ENCODE peak calls at places on chromosomes 2 and 18, in four cellular contexts. One of them, this sample, is unnamed.

GRCh38 chr2:223668302-223668998 is 66.3 kb upstream of the SCG2 start:
- DNase-seq in fibroblast of lung: peak
- DNase-seq in K562: no peak
- DNase-seq in GM12878: no peak
- DNase-seq in this sample: peak

GRCh38 chr18:42578781-42579180 is 536.7 kb downstream of the RIT2 start:
- DNase-seq in fibroblast of lung: peak
- DNase-seq in K562: no peak
- DNase-seq in GM12878: no peak
- DNase-seq in this sample: peak

GRCh38 chr2:30408961-30409387 is 38.1 kb upstream of the LCLAT1 start:
- DNase-seq in fibroblast of lung: peak
- DNase-seq in K562: no peak
- DNase-seq in GM12878: no peak
- DNase-seq in this sample: peak

GRCh38 chr2:28168376-28168775 is 224.3 kb upstream of the FOSL2 start:
- DNase-seq in fibroblast of lung: peak
- DNase-seq in K562: no peak
- DNase-seq in GM12878: no peak
- DNase-seq in this sample: peak

GRCh38 chr2:18566145-18566544 is 5.7 kb upstream of the RDH14 start:
- DNase-seq in fibroblast of lung: no peak
- DNase-seq in K562: no peak
- DNase-seq in GM12878: no peak
- DNase-seq in this sample: no peak

GRCh38 chr18:49814147-49814499 is 790 bp upstream of the ACAA2 start:
- DNase-seq in fibroblast of lung: peak
- DNase-seq in K562: peak
- DNase-seq in GM12878: no peak
- DNase-seq in this sample: peak

GRCh38 chr2:145141981-145142380 is 622.1 kb upstream of the ZEB2 start:
- DNase-seq in fibroblast of lung: no peak
- DNase-seq in K562: no peak
- DNase-seq in GM12878: no peak
- DNase-seq in this sample: no peak

GRCh38 chr2:159202568-159203071 is 83.9 kb downstream of the WDSUB1 start:
- DNase-seq in fibroblast of lung: peak
- DNase-seq in K562: no peak
- DNase-seq in GM12878: no peak
- DNase-seq in this sample: peak

GRCh38 chr18:26746284-26747130 is 119.0 kb downstream of the AQP4 start:
- DNase-seq in fibroblast of lung: peak
- DNase-seq in K562: no peak
- DNase-seq in GM12878: no peak
- DNase-seq in this sample: no peak

GRCh38 chr18:63795611-63796010 is 20.4 kb downstream of the SERPINB7 start:
- DNase-seq in fibroblast of lung: no peak
- DNase-seq in K562: no peak
- DNase-seq in GM12878: no peak
- DNase-seq in this sample: no peak

GRCh38 chr2:201929627-201930026 is 104.0 kb upstream of the FZD7 start:
- DNase-seq in fibroblast of lung: no peak
- DNase-seq in K562: no peak
- DNase-seq in GM12878: no peak
- DNase-seq in this sample: no peak

GRCh38 chr2:20596973-20597867 is 53.7 kb downstream of the HS1BP3 start:
- DNase-seq in fibroblast of lung: no peak
- DNase-seq in K562: peak
- DNase-seq in GM12878: no peak
- DNase-seq in this sample: no peak

GRCh38 chr2:153420394-153420793 is 58.2 kb downstream of the RPRM start:
- DNase-seq in fibroblast of lung: no peak
- DNase-seq in K562: no peak
- DNase-seq in GM12878: no peak
- DNase-seq in this sample: no peak

GRCh38 chr2:185130685-185131084 is 532.4 kb downstream of the ZNF804A start:
- DNase-seq in fibroblast of lung: no peak
- DNase-seq in K562: no peak
- DNase-seq in GM12878: no peak
- DNase-seq in this sample: no peak

GRCh38 chr2:67451086-67451832 is 54.1 kb downstream of the ETAA1 start:
- DNase-seq in fibroblast of lung: peak
- DNase-seq in K562: no peak
- DNase-seq in GM12878: no peak
- DNase-seq in this sample: peak

GRCh38 chr2:74147729-74148456 is at the start of gene BOLA3:
- DNase-seq in fibroblast of lung: peak
- DNase-seq in K562: peak
- DNase-seq in GM12878: peak
- DNase-seq in this sample: peak

GRCh38 chr18:71665131-71665530 is 879.0 kb downstream of the CBLN2 start:
- DNase-seq in fibroblast of lung: peak
- DNase-seq in K562: no peak
- DNase-seq in GM12878: no peak
- DNase-seq in this sample: peak

GRCh38 chr2:215828528-215829184 is 184.7 kb downstream of the MREG start:
- DNase-seq in fibroblast of lung: peak
- DNase-seq in K562: peak
- DNase-seq in GM12878: no peak
- DNase-seq in this sample: peak

GRCh38 chr2:125405816-125406215 is 1250.1 kb upstream of the GYPC start:
- DNase-seq in fibroblast of lung: peak
- DNase-seq in K562: no peak
- DNase-seq in GM12878: no peak
- DNase-seq in this sample: peak

GRCh38 chr2:41145066-41145465 is 693.2 kb upstream of the SLC8A1 start:
- DNase-seq in fibroblast of lung: no peak
- DNase-seq in K562: no peak
- DNase-seq in GM12878: no peak
- DNase-seq in this sample: no peak

GRCh38 chr2:153986488-153987229 is 114.9 kb downstream of the GALNT13 start:
- DNase-seq in fibroblast of lung: peak
- DNase-seq in K562: no peak
- DNase-seq in GM12878: no peak
- DNase-seq in this sample: peak

GRCh38 chr2:79191816-79192215 is 32.3 kb upstream of the REG3A start:
- DNase-seq in fibroblast of lung: no peak
- DNase-seq in K562: no peak
- DNase-seq in GM12878: no peak
- DNase-seq in this sample: no peak
- H2AFZ ChIP-seq in fibroblast of lung: no peak
- H2AFZ ChIP-seq in K562: no peak
- H2AFZ ChIP-seq in GM12878: no peak
- H2AFZ ChIP-seq in this sample: no peak

GRCh38 chr2:86417961-86418360 is 23.2 kb upstream of the KDM3A start:
- DNase-seq in fibroblast of lung: peak
- DNase-seq in K562: no peak
- DNase-seq in GM12878: no peak
- DNase-seq in this sample: peak

GRCh38 chr2:86414996-86415395 is 26.2 kb upstream of the KDM3A start:
- DNase-seq in fibroblast of lung: no peak
- DNase-seq in K562: no peak
- DNase-seq in GM12878: no peak
- DNase-seq in this sample: no peak

GRCh38 chr2:86416126-86416525 is 25.0 kb upstream of the KDM3A start:
- DNase-seq in fibroblast of lung: no peak
- DNase-seq in K562: no peak
- DNase-seq in GM12878: no peak
- DNase-seq in this sample: no peak

GRCh38 chr2:86426271-86426670 is 14.9 kb upstream of the KDM3A start:
- DNase-seq in fibroblast of lung: no peak
- DNase-seq in K562: no peak
- DNase-seq in GM12878: no peak
- DNase-seq in this sample: no peak

DNA sequence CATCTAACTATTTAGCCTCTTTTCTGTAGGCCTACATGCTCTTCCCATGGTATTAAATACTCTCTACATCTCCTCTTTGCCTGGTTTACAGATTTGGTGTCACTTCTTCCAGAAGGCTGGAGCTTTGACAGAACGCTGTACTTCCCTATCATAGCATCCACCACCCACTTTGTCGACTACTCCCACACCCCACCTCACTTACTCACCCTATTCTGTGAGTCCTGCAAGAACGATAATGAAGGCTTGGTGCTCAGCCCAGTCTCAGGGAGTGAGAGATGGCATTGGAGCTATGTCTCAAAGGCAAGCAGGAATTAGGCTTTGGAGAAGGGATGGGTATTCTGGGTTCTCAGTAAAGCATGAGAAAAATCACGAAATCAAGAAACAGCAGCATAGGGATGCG is 20.3 kb upstream of the KDM3A start:
- DNase-seq in fibroblast of lung: no peak
- DNase-seq in K562: peak
- DNase-seq in GM12878: no peak
- DNase-seq in this sample: no peak
- TF ChIP-seq EZH2 in fibroblast of lung: no peak
- TF ChIP-seq EZH2 in K562: no peak
- TF ChIP-seq EZH2 in GM12878: no peak
- TF ChIP-seq EZH2 in this sample: no peak

DNA sequence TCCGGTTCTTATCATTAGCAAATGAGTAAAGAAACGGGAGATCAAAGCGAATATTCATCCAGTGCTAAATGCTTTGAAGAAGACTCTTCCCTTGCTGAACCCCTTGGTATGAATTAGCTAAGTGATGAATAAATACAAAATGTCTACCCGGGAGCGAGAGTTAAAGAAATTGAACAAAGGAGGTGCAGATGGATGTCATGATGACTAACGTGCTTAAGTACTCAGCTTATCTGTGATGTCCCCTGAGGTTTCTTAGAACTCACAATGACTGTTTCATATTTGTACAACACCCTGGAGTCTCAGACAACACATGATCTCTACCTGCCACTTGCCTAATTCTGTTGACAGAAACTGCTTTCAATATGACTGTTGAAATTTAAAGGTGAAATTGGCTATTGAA is 148.5 kb downstream of the TMEM200C start:
- DNase-seq in fibroblast of lung: no peak
- DNase-seq in K562: peak
- DNase-seq in GM12878: no peak
- DNase-seq in this sample: no peak
- H2AFZ ChIP-seq in fibroblast of lung: no peak
- H2AFZ ChIP-seq in K562: no peak
- H2AFZ ChIP-seq in GM12878: no peak
- H2AFZ ChIP-seq in this sample: no peak

DNA sequence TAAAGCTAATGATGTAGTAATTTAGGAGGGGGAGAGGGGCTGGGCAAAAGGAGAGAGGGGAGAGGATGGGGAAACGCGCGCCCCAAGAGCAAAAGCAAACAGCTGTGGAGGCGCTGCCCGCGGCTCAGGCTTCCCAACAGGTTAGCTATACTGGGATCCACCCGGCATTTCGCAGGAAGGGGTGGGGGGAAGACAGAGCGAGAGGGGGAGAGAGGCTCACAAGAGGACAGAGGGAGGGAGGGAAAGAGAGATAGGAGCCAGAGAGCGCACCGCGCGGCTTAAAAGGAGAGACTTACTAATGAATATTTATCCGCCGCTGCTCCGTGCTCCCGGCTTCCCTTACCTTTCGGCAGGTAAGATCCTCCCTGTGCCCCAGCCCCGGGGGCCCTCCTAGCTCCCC is 7.5 kb upstream of the SIX3 start:
- DNase-seq in fibroblast of lung: no peak
- DNase-seq in K562: no peak
- DNase-seq in GM12878: no peak
- DNase-seq in this sample: no peak
- TF ChIP-seq EZH2 in fibroblast of lung: peak
- TF ChIP-seq EZH2 in K562: no peak
- TF ChIP-seq EZH2 in GM12878: no peak
- TF ChIP-seq EZH2 in this sample: peak

DNA sequence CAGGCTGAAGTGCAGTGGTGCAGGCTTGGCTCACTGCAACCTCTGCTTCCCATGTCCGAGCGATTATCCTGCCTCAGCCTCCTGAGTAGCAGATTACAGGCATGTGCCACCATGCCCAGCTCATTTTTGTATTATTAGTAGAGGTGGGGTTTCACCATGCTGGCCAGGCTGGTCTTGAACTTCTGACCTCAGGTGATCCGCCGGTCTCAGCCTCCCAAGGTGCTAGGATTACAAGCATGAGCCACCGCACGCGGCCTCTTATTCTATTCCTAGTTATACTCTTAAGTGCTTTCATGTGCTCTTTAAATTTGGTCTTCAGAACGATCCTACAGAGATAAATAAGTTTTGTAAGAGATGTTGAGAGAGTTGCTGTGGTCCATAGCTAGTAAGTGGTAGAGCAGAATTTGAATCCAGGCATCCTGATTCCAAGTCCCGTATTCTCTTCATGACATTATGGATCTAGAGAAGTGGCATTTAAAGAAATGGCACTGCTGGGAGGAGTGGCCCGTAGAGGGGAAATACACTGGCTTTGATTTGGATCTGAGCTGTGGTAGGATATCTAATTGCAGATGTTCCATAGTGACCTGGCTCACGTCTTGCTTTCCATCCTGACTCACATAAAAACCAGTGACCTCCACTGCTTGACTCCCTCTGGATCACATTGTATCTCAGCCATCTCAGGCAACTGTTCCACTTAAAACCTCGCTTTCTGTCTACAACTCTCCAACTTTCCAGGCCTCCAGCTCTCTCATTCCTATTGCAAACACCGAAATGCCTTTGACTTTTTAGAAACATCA is 22.7 kb upstream of the ME2 start:
- DNase-seq in fibroblast of lung: peak
- DNase-seq in K562: no peak
- DNase-seq in GM12878: no peak
- DNase-seq in this sample: no peak
- H2AFZ ChIP-seq in fibroblast of lung: no peak
- H2AFZ ChIP-seq in K562: no peak
- H2AFZ ChIP-seq in GM12878: no peak
- H2AFZ ChIP-seq in this sample: no peak

GRCh38 chr2:98730053-98730850 is 680 bp downstream of the MGAT4A start:
- DNase-seq in fibroblast of lung: no peak
- DNase-seq in K562: peak
- DNase-seq in GM12878: no peak
- DNase-seq in this sample: no peak
- TF ChIP-seq EZH2 in fibroblast of lung: peak
- TF ChIP-seq EZH2 in K562: peak
- TF ChIP-seq EZH2 in GM12878: no peak
- TF ChIP-seq EZH2 in this sample: no peak

GRCh38 chr2:83368916-83369315 is 1090.2 kb downstream of the SUCLG1 start:
- DNase-seq in fibroblast of lung: peak
- DNase-seq in K562: no peak
- DNase-seq in GM12878: no peak
- DNase-seq in this sample: peak
- H2AFZ ChIP-seq in fibroblast of lung: no peak
- H2AFZ ChIP-seq in K562: no peak
- H2AFZ ChIP-seq in GM12878: no peak
- H2AFZ ChIP-seq in this sample: no peak